ENCODE peak calls at places on chromosomes 12 and 14, in ten cellular contexts. One of them, this sample, is unnamed.

GRCh38 chr12:104737113-104737512 is 221.0 kb downstream of the SLC41A2 start:
- DNase-seq in neural crest cell: no peak
- DNase-seq in left ventricle myocardium inferior: no peak
- DNase-seq in lower lobe of right lung: no peak
- DNase-seq in right cardiac atrium: no peak
- DNase-seq in A549: no peak
- DNase-seq in NCI-H446 treated with DMSO at 0.1 percent for 48 hours: no peak
- DNase-seq in nucleus accumbens: no peak
- DNase-seq in activated T-helper 9 cell treated with anti-CD3 and anti-CD28 coated beads, Interleukin-2, amount 50 U/mL, for 16 hours: no peak
- DNase-seq in AG10803: no peak
- DNase-seq in this sample: no peak

GRCh38 chr12:107207931-107208515 is 114.7 kb upstream of the CRY1 start:
- DNase-seq in neural crest cell: no peak
- DNase-seq in left ventricle myocardium inferior: no peak
- DNase-seq in lower lobe of right lung: no peak
- DNase-seq in right cardiac atrium: no peak
- DNase-seq in A549: no peak
- DNase-seq in NCI-H446 treated with DMSO at 0.1 percent for 48 hours: no peak
- DNase-seq in nucleus accumbens: no peak
- DNase-seq in activated T-helper 9 cell treated with anti-CD3 and anti-CD28 coated beads, Interleukin-2, amount 50 U/mL, for 16 hours: no peak
- DNase-seq in AG10803: peak; percentile 45
- DNase-seq in this sample: no peak

GRCh38 chr12:34597548-34598351 is 575.5 kb downstream of the ALG10 start:
- DNase-seq in neural crest cell: no peak
- DNase-seq in left ventricle myocardium inferior: no peak
- DNase-seq in lower lobe of right lung: peak; percentile 11
- DNase-seq in right cardiac atrium: peak; percentile 3
- DNase-seq in A549: no peak
- DNase-seq in NCI-H446 treated with DMSO at 0.1 percent for 48 hours: no peak
- DNase-seq in nucleus accumbens: no peak
- DNase-seq in activated T-helper 9 cell treated with anti-CD3 and anti-CD28 coated beads, Interleukin-2, amount 50 U/mL, for 16 hours: no peak
- DNase-seq in AG10803: no peak
- DNase-seq in this sample: no peak

GRCh38 chr12:6533653-6534157 is 612 bp upstream of the GAPDH start:
- DNase-seq in neural crest cell: peak; percentile 76
- DNase-seq in left ventricle myocardium inferior: peak; percentile 81
- DNase-seq in lower lobe of right lung: peak; percentile 76
- DNase-seq in right cardiac atrium: peak; percentile 92
- DNase-seq in A549: peak; percentile 68
- DNase-seq in NCI-H446 treated with DMSO at 0.1 percent for 48 hours: peak; percentile 91
- DNase-seq in nucleus accumbens: peak; percentile 95
- DNase-seq in activated T-helper 9 cell treated with anti-CD3 and anti-CD28 coated beads, Interleukin-2, amount 50 U/mL, for 16 hours: peak; percentile 28
- DNase-seq in AG10803: peak; percentile 73
- DNase-seq in this sample: peak; percentile 43

GRCh38 chr12:68294246-68294645 is 37.9 kb downstream of the MDM1 start:
- DNase-seq in neural crest cell: no peak
- DNase-seq in left ventricle myocardium inferior: no peak
- DNase-seq in lower lobe of right lung: no peak
- DNase-seq in right cardiac atrium: no peak
- DNase-seq in A549: no peak
- DNase-seq in NCI-H446 treated with DMSO at 0.1 percent for 48 hours: no peak
- DNase-seq in nucleus accumbens: no peak
- DNase-seq in activated T-helper 9 cell treated with anti-CD3 and anti-CD28 coated beads, Interleukin-2, amount 50 U/mL, for 16 hours: no peak
- DNase-seq in AG10803: no peak
- DNase-seq in this sample: no peak

GRCh38 chr12:117686911-117687377 is 281.8 kb downstream of the KSR2 start:
- DNase-seq in neural crest cell: no peak
- DNase-seq in left ventricle myocardium inferior: no peak
- DNase-seq in lower lobe of right lung: no peak
- DNase-seq in right cardiac atrium: no peak
- DNase-seq in A549: peak; percentile 88
- DNase-seq in NCI-H446 treated with DMSO at 0.1 percent for 48 hours: no peak
- DNase-seq in nucleus accumbens: no peak
- DNase-seq in activated T-helper 9 cell treated with anti-CD3 and anti-CD28 coated beads, Interleukin-2, amount 50 U/mL, for 16 hours: no peak
- DNase-seq in AG10803: peak; percentile 86
- DNase-seq in this sample: no peak

GRCh38 chr14:97350415-97350814 is 553.2 kb downstream of the VRK1 start:
- DNase-seq in neural crest cell: no peak
- DNase-seq in left ventricle myocardium inferior: no peak
- DNase-seq in lower lobe of right lung: no peak
- DNase-seq in right cardiac atrium: no peak
- DNase-seq in A549: no peak
- DNase-seq in NCI-H446 treated with DMSO at 0.1 percent for 48 hours: no peak
- DNase-seq in nucleus accumbens: no peak
- DNase-seq in activated T-helper 9 cell treated with anti-CD3 and anti-CD28 coated beads, Interleukin-2, amount 50 U/mL, for 16 hours: no peak
- DNase-seq in AG10803: no peak
- DNase-seq in this sample: no peak

GRCh38 chr14:54599932-54600331 is 33.0 kb downstream of the SAMD4A start:
- DNase-seq in neural crest cell: no peak
- DNase-seq in left ventricle myocardium inferior: no peak
- DNase-seq in lower lobe of right lung: no peak
- DNase-seq in right cardiac atrium: no peak
- DNase-seq in A549: no peak
- DNase-seq in NCI-H446 treated with DMSO at 0.1 percent for 48 hours: no peak
- DNase-seq in nucleus accumbens: no peak
- DNase-seq in activated T-helper 9 cell treated with anti-CD3 and anti-CD28 coated beads, Interleukin-2, amount 50 U/mL, for 16 hours: no peak
- DNase-seq in AG10803: no peak
- DNase-seq in this sample: no peak

GRCh38 chr12:109291531-109292341 is 17.3 kb downstream of the FOXN4 start:
- DNase-seq in neural crest cell: peak; percentile 55
- DNase-seq in left ventricle myocardium inferior: peak; percentile 74
- DNase-seq in lower lobe of right lung: no peak
- DNase-seq in right cardiac atrium: peak; percentile 89
- DNase-seq in A549: no peak
- DNase-seq in NCI-H446 treated with DMSO at 0.1 percent for 48 hours: peak; percentile 89
- DNase-seq in nucleus accumbens: peak; percentile 62
- DNase-seq in activated T-helper 9 cell treated with anti-CD3 and anti-CD28 coated beads, Interleukin-2, amount 50 U/mL, for 16 hours: no peak
- DNase-seq in AG10803: peak; percentile 37
- DNase-seq in this sample: no peak

GRCh38 chr12:47551426-47551851 is 154.4 kb downstream of the RPAP3 start:
- DNase-seq in neural crest cell: no peak
- DNase-seq in left ventricle myocardium inferior: no peak
- DNase-seq in lower lobe of right lung: no peak
- DNase-seq in right cardiac atrium: no peak
- DNase-seq in A549: no peak
- DNase-seq in NCI-H446 treated with DMSO at 0.1 percent for 48 hours: no peak
- DNase-seq in nucleus accumbens: no peak
- DNase-seq in activated T-helper 9 cell treated with anti-CD3 and anti-CD28 coated beads, Interleukin-2, amount 50 U/mL, for 16 hours: no peak
- DNase-seq in AG10803: peak; percentile 73
- DNase-seq in this sample: no peak

GRCh38 chr12:113049976-113050742 is 6.4 kb upstream of the DTX1 start:
- DNase-seq in neural crest cell: peak; percentile 14
- DNase-seq in left ventricle myocardium inferior: no peak
- DNase-seq in lower lobe of right lung: no peak
- DNase-seq in right cardiac atrium: no peak
- DNase-seq in A549: peak; percentile 63
- DNase-seq in NCI-H446 treated with DMSO at 0.1 percent for 48 hours: no peak
- DNase-seq in nucleus accumbens: no peak
- DNase-seq in activated T-helper 9 cell treated with anti-CD3 and anti-CD28 coated beads, Interleukin-2, amount 50 U/mL, for 16 hours: no peak
- DNase-seq in AG10803: no peak
- DNase-seq in this sample: peak; percentile 13

GRCh38 chr12:49129332-49130150 is 1.7 kb downstream of the TUBA1B start:
- DNase-seq in neural crest cell: no peak
- DNase-seq in left ventricle myocardium inferior: peak; percentile 43
- DNase-seq in lower lobe of right lung: no peak
- DNase-seq in right cardiac atrium: peak; percentile 76
- DNase-seq in A549: no peak
- DNase-seq in NCI-H446 treated with DMSO at 0.1 percent for 48 hours: no peak
- DNase-seq in nucleus accumbens: no peak
- DNase-seq in activated T-helper 9 cell treated with anti-CD3 and anti-CD28 coated beads, Interleukin-2, amount 50 U/mL, for 16 hours: no peak
- DNase-seq in AG10803: no peak
- DNase-seq in this sample: no peak

GRCh38 chr14:63659726-63660125 is 18.1 kb upstream of the WDR89 start:
- DNase-seq in neural crest cell: no peak
- DNase-seq in left ventricle myocardium inferior: no peak
- DNase-seq in lower lobe of right lung: no peak
- DNase-seq in right cardiac atrium: no peak
- DNase-seq in A549: no peak
- DNase-seq in NCI-H446 treated with DMSO at 0.1 percent for 48 hours: no peak
- DNase-seq in nucleus accumbens: peak; percentile 35
- DNase-seq in activated T-helper 9 cell treated with anti-CD3 and anti-CD28 coated beads, Interleukin-2, amount 50 U/mL, for 16 hours: no peak
- DNase-seq in AG10803: no peak
- DNase-seq in this sample: no peak

GRCh38 chr12:88566430-88566829 is 13.8 kb downstream of the KITLG start:
- DNase-seq in neural crest cell: no peak
- DNase-seq in left ventricle myocardium inferior: no peak
- DNase-seq in lower lobe of right lung: no peak
- DNase-seq in right cardiac atrium: no peak
- DNase-seq in A549: no peak
- DNase-seq in NCI-H446 treated with DMSO at 0.1 percent for 48 hours: no peak
- DNase-seq in nucleus accumbens: no peak
- DNase-seq in activated T-helper 9 cell treated with anti-CD3 and anti-CD28 coated beads, Interleukin-2, amount 50 U/mL, for 16 hours: no peak
- DNase-seq in AG10803: no peak
- DNase-seq in this sample: no peak

GRCh38 chr12:94114166-94114565 is 34.2 kb upstream of the PLXNC1 start:
- DNase-seq in neural crest cell: no peak
- DNase-seq in left ventricle myocardium inferior: no peak
- DNase-seq in lower lobe of right lung: no peak
- DNase-seq in right cardiac atrium: no peak
- DNase-seq in A549: no peak
- DNase-seq in NCI-H446 treated with DMSO at 0.1 percent for 48 hours: no peak
- DNase-seq in nucleus accumbens: no peak
- DNase-seq in activated T-helper 9 cell treated with anti-CD3 and anti-CD28 coated beads, Interleukin-2, amount 50 U/mL, for 16 hours: no peak
- DNase-seq in AG10803: no peak
- DNase-seq in this sample: no peak

GRCh38 chr14:104245075-104245474 is 106.7 kb downstream of the KIF26A start:
- DNase-seq in neural crest cell: no peak
- DNase-seq in left ventricle myocardium inferior: no peak
- DNase-seq in lower lobe of right lung: no peak
- DNase-seq in right cardiac atrium: no peak
- DNase-seq in A549: no peak
- DNase-seq in NCI-H446 treated with DMSO at 0.1 percent for 48 hours: no peak
- DNase-seq in nucleus accumbens: no peak
- DNase-seq in activated T-helper 9 cell treated with anti-CD3 and anti-CD28 coated beads, Interleukin-2, amount 50 U/mL, for 16 hours: no peak
- DNase-seq in AG10803: no peak
- DNase-seq in this sample: no peak

This sample was measured in Kasumi-1.